ENCODE peak calls at places on chromosomes 2 and 18, in seven cellular contexts. T is cardiac muscle cell, O is HT-29, K is ecto neural progenitor cell, V is G401, U is mammary epithelial cell, I is amygdala. Y is an unnamed sample.

GRCh38 chr2:37672104-37672869 is 845 bp upstream of the CDC42EP3 start:
- DNase-seq in T (peak), O (peak), K (peak), V (peak), U (peak), I (peak), Y (peak)

GRCh38 chr2:233462202-233462785 is 104.3 kb downstream of the USP40 start:
- DNase-seq in T (no peak), O (no peak), K (no peak), V (peak), U (no peak), I (no peak), Y (no peak)

GRCh38 chr2:197258580-197258979 is 52.0 kb downstream of the ANKRD44 start:
- DNase-seq in T (peak), O (no peak), K (no peak), V (no peak), U (peak), I (no peak), Y (no peak)

GRCh38 chr2:239285071-239285931 is 115.5 kb downstream of the HDAC4 start:
- DNase-seq in T (peak), O (peak), K (no peak), V (no peak), U (no peak), I (no peak), Y (no peak)

GRCh38 chr2:239598732-239599090 is 197.9 kb upstream of the HDAC4 start:
- DNase-seq in T (no peak), O (no peak), K (no peak), V (no peak), U (no peak), I (no peak), Y (no peak)

GRCh38 chr18:59988098-59988706 is 88.4 kb downstream of the PMAIP1 start:
- DNase-seq in T (peak), O (peak), K (no peak), V (peak), U (no peak), I (no peak), Y (peak)

GRCh38 chr2:20148411-20148810 is 76.5 kb downstream of the SDC1 start:
- DNase-seq in T (no peak), O (no peak), K (no peak), V (no peak), U (no peak), I (no peak), Y (no peak)

GRCh38 chr2:216283038-216283900 is 89.0 kb downstream of the MARCHF4 start:
- DNase-seq in T (no peak), O (peak), K (peak), V (no peak), U (no peak), I (no peak), Y (peak)

GRCh38 chr2:145503511-145503910 is 983.6 kb upstream of the ZEB2 start:
- DNase-seq in T (no peak), O (no peak), K (no peak), V (no peak), U (no peak), I (no peak), Y (no peak)

GRCh38 chr18:31549416-31549815 is 42.3 kb upstream of the TTR start:
- DNase-seq in T (no peak), O (no peak), K (no peak), V (no peak), U (no peak), I (no peak), Y (no peak)

GRCh38 chr2:11962707-11963358 is 216.4 kb downstream of the LPIN1 start:
- DNase-seq in T (no peak), O (no peak), K (no peak), V (no peak), U (no peak), I (no peak), Y (no peak)

GRCh38 chr2:212864186-212864585 is 287.2 kb downstream of the IKZF2 start:
- DNase-seq in T (no peak), O (no peak), K (no peak), V (no peak), U (no peak), I (no peak), Y (no peak)

GRCh38 chr2:239677455-239678185 is 276.8 kb upstream of the HDAC4 start:
- DNase-seq in T (no peak), O (no peak), K (peak), V (no peak), U (no peak), I (no peak), Y (no peak)

GRCh38 chr2:47217277-47217676 is 62.2 kb upstream of the STPG4 start:
- DNase-seq in T (no peak), O (no peak), K (no peak), V (no peak), U (no peak), I (no peak), Y (no peak)

GRCh38 chr18:36758623-36759022 is 70.2 kb downstream of the TPGS2 start:
- DNase-seq in T (no peak), O (no peak), K (no peak), V (no peak), U (no peak), I (no peak), Y (peak)

GRCh38 chr18:73924836-73925235 is 222.8 kb downstream of the FBXO15 start:
- DNase-seq in T (no peak), O (no peak), K (no peak), V (no peak), U (peak), I (no peak), Y (no peak)

GRCh38 chr18:62768172-62768943 is 53.0 kb downstream of the PHLPP1 start:
- DNase-seq in T (no peak), O (no peak), K (no peak), V (no peak), U (no peak), I (no peak), Y (no peak)

GRCh38 chr2:189217546-189217945 is 38.0 kb upstream of the COL5A2 start:
- DNase-seq in T (peak), O (no peak), K (peak), V (no peak), U (no peak), I (no peak), Y (peak)

GRCh38 chr2:43851026-43851980 is 12.5 kb downstream of the ABCG8 start:
- DNase-seq in T (no peak), O (no peak), K (peak), V (no peak), U (no peak), I (no peak), Y (no peak)

GRCh38 chr18:49968649-49969309 is 155.4 kb upstream of the ACAA2 start:
- DNase-seq in T (no peak), O (no peak), K (no peak), V (no peak), U (no peak), I (no peak), Y (no peak)

GRCh38 chr2:196168181-196168580 is 3.2 kb downstream of the STK17B start:
- DNase-seq in T (no peak), O (peak), K (no peak), V (no peak), U (peak), I (no peak), Y (peak)

GRCh38 chr2:188303363-188304031 is 11.8 kb downstream of the GULP1 start:
- DNase-seq in T (no peak), O (no peak), K (no peak), V (peak), U (peak), I (no peak), Y (peak)

GRCh38 chr2:128465246-128466170 is 146.8 kb upstream of the HS6ST1 start:
- DNase-seq in T (no peak), O (no peak), K (peak), V (no peak), U (no peak), I (no peak), Y (no peak)

GRCh38 chr18:48926420-48926857 is 24.3 kb downstream of the SMAD7 start:
- DNase-seq in T (no peak), O (peak), K (no peak), V (peak), U (no peak), I (no peak), Y (no peak)

GRCh38 chr2:193867454-193867853 is 1672.7 kb upstream of the TMEFF2 start:
- DNase-seq in T (no peak), O (no peak), K (no peak), V (no peak), U (no peak), I (no peak), Y (no peak)

GRCh38 chr2:152432206-152432653 is 97.3 kb downstream of the FMNL2 start:
- DNase-seq in T (peak), O (no peak), K (no peak), V (peak), U (peak), I (no peak), Y (no peak)

GRCh38 chr2:40369619-40370397 is 82.1 kb downstream of the SLC8A1 start:
- DNase-seq in T (peak), O (no peak), K (no peak), V (no peak), U (peak), I (no peak), Y (no peak)

GRCh38 chr2:216635171-216635570 is 2.0 kb downstream of the IGFBP2 start:
- DNase-seq in T (no peak), O (no peak), K (peak), V (no peak), U (no peak), I (no peak), Y (peak)

GRCh38 chr18:11040823-11041712 is 108.3 kb downstream of the PIEZO2 start:
- DNase-seq in T (peak), O (peak), K (no peak), V (peak), U (peak), I (no peak), Y (peak)

GRCh38 chr2:194319222-194319992 is 1337.6 kb upstream of the SLC39A10 start:
- DNase-seq in T (no peak), O (peak), K (no peak), V (no peak), U (no peak), I (no peak), Y (peak)

GRCh38 chr2:170253721-170254230 is 75.8 kb downstream of the MYO3B start:
- DNase-seq in T (no peak), O (no peak), K (no peak), V (no peak), U (no peak), I (no peak), Y (no peak)

GRCh38 chr2:190533175-190533967 is 1.2 kb downstream of the NEMP2 start:
- DNase-seq in T (peak), O (no peak), K (no peak), V (no peak), U (no peak), I (no peak), Y (peak)

GRCh38 chr2:98790221-98790620 is 59.3 kb upstream of the MGAT4A start:
- DNase-seq in T (no peak), O (no peak), K (peak), V (no peak), U (no peak), I (no peak), Y (no peak)

GRCh38 chr2:33236457-33236856 is 240.0 kb upstream of the RASGRP3 start:
- DNase-seq in T (peak), O (no peak), K (no peak), V (no peak), U (peak), I (no peak), Y (no peak)

Y was measured in SJCRH30.